ENCODE peak calls at places on chromosomes 13 and 19, in eight cellular contexts. One of them, this sample, is unnamed.

GRCh38 chr13:74114202-74114601 is 20.0 kb downstream of the KLF12 start:
- DNase-seq in astrocyte of the spinal cord: peak; percentile 58
- DNase-seq in glutamatergic neuron: no peak
- DNase-seq in Calu3: no peak
- DNase-seq in left ventricle myocardium inferior: no peak
- DNase-seq in vagina: no peak
- DNase-seq in GM06990: no peak
- DNase-seq in tibial artery: no peak
- DNase-seq in this sample: peak; percentile 50

GRCh38 chr13:32495429-32495828 is 43.2 kb downstream of the N4BP2L2 start:
- DNase-seq in astrocyte of the spinal cord: no peak
- DNase-seq in vagina: no peak
- DNase-seq in left ventricle myocardium inferior: no peak
- DNase-seq in GM06990: no peak
- DNase-seq in tibial artery: no peak
- DNase-seq in glutamatergic neuron: no peak
- DNase-seq in Calu3: no peak
- DNase-seq in this sample: no peak

GRCh38 chr13:27955192-27955591 is 13.9 kb downstream of the CDX2 start:
- DNase-seq in vagina: no peak
- DNase-seq in tibial artery: no peak
- DNase-seq in GM06990: no peak
- DNase-seq in glutamatergic neuron: no peak
- DNase-seq in left ventricle myocardium inferior: no peak
- DNase-seq in Calu3: no peak
- DNase-seq in astrocyte of the spinal cord: no peak
- DNase-seq in this sample: no peak

GRCh38 chr13:59477011-59477410 is 686.7 kb downstream of the DIAPH3 start:
- DNase-seq in tibial artery: no peak
- DNase-seq in vagina: no peak
- DNase-seq in GM06990: no peak
- DNase-seq in left ventricle myocardium inferior: no peak
- DNase-seq in Calu3: no peak
- DNase-seq in astrocyte of the spinal cord: no peak
- DNase-seq in glutamatergic neuron: no peak
- DNase-seq in this sample: no peak

GRCh38 chr13:44230071-44230470 is 143.6 kb upstream of the SERP2 start:
- DNase-seq in GM06990: no peak
- DNase-seq in astrocyte of the spinal cord: no peak
- DNase-seq in tibial artery: no peak
- DNase-seq in left ventricle myocardium inferior: no peak
- DNase-seq in Calu3: no peak
- DNase-seq in vagina: no peak
- DNase-seq in glutamatergic neuron: no peak
- DNase-seq in this sample: no peak

GRCh38 chr13:76813874-76814273 is 72.3 kb downstream of the KCTD12 start:
- DNase-seq in vagina: no peak
- DNase-seq in astrocyte of the spinal cord: no peak
- DNase-seq in GM06990: no peak
- DNase-seq in left ventricle myocardium inferior: no peak
- DNase-seq in tibial artery: no peak
- DNase-seq in Calu3: peak; percentile 28
- DNase-seq in glutamatergic neuron: no peak
- DNase-seq in this sample: no peak

GRCh38 chr13:98393873-98394272 is 183.0 kb downstream of the STK24 start:
- DNase-seq in GM06990: no peak
- DNase-seq in astrocyte of the spinal cord: no peak
- DNase-seq in left ventricle myocardium inferior: no peak
- DNase-seq in vagina: no peak
- DNase-seq in glutamatergic neuron: no peak
- DNase-seq in tibial artery: no peak
- DNase-seq in Calu3: no peak
- DNase-seq in this sample: no peak

GRCh38 chr13:97982286-97982685 is 28.8 kb downstream of the IPO5 start:
- DNase-seq in vagina: no peak
- DNase-seq in Calu3: no peak
- DNase-seq in glutamatergic neuron: no peak
- DNase-seq in astrocyte of the spinal cord: no peak
- DNase-seq in left ventricle myocardium inferior: no peak
- DNase-seq in tibial artery: no peak
- DNase-seq in GM06990: no peak
- DNase-seq in this sample: no peak

GRCh38 chr13:74203576-74203975 is 69.4 kb upstream of the KLF12 start:
- DNase-seq in glutamatergic neuron: no peak
- DNase-seq in vagina: no peak
- DNase-seq in tibial artery: no peak
- DNase-seq in left ventricle myocardium inferior: no peak
- DNase-seq in Calu3: no peak
- DNase-seq in astrocyte of the spinal cord: peak; percentile 37
- DNase-seq in GM06990: no peak
- DNase-seq in this sample: no peak

GRCh38 chr13:49789961-49790360 is 2.5 kb downstream of the KPNA3 start:
- DNase-seq in tibial artery: no peak
- DNase-seq in vagina: no peak
- DNase-seq in astrocyte of the spinal cord: no peak
- DNase-seq in Calu3: no peak
- DNase-seq in GM06990: no peak
- DNase-seq in glutamatergic neuron: no peak
- DNase-seq in left ventricle myocardium inferior: no peak
- DNase-seq in this sample: no peak

GRCh38 chr13:49791214-49791752 is 1.2 kb downstream of the KPNA3 start:
- DNase-seq in GM06990: no peak
- DNase-seq in astrocyte of the spinal cord: peak; percentile 51
- DNase-seq in vagina: no peak
- DNase-seq in glutamatergic neuron: no peak
- DNase-seq in left ventricle myocardium inferior: no peak
- DNase-seq in Calu3: no peak
- DNase-seq in tibial artery: no peak
- DNase-seq in this sample: no peak

GRCh38 chr13:49791753-49792549 is 531 bp downstream of the KPNA3 start:
- DNase-seq in vagina: no peak
- DNase-seq in GM06990: peak; percentile 76
- DNase-seq in tibial artery: peak; percentile 71
- DNase-seq in astrocyte of the spinal cord: peak; percentile 50
- DNase-seq in left ventricle myocardium inferior: no peak
- DNase-seq in Calu3: peak; percentile 28
- DNase-seq in glutamatergic neuron: peak; percentile 72
- DNase-seq in this sample: no peak

GRCh38 chr13:49792550-49793324 is at the start of gene KPNA3:
- DNase-seq in Calu3: peak; percentile 89
- DNase-seq in glutamatergic neuron: peak; percentile 95
- DNase-seq in tibial artery: peak; percentile 98
- DNase-seq in left ventricle myocardium inferior: peak; percentile 96
- DNase-seq in GM06990: peak; percentile 98
- DNase-seq in vagina: peak; percentile 98
- DNase-seq in astrocyte of the spinal cord: peak; percentile 99
- DNase-seq in this sample: peak; percentile 93
- TF ChIP-seq CTCF in Calu3: no peak
- TF ChIP-seq CTCF in glutamatergic neuron: no peak
- TF ChIP-seq CTCF in tibial artery: peak; percentile 8
- TF ChIP-seq CTCF in left ventricle myocardium inferior: peak; percentile 22
- TF ChIP-seq CTCF in GM06990: peak; percentile 9
- TF ChIP-seq CTCF in vagina: no peak
- TF ChIP-seq CTCF in astrocyte of the spinal cord: no peak
- TF ChIP-seq CTCF in this sample: peak; percentile 49

GRCh38 chr13:110506396-110506795 is 55.1 kb downstream of the RAB20 start:
- DNase-seq in glutamatergic neuron: no peak
- DNase-seq in Calu3: no peak
- DNase-seq in GM06990: no peak
- DNase-seq in astrocyte of the spinal cord: no peak
- DNase-seq in tibial artery: peak; percentile 67
- DNase-seq in left ventricle myocardium inferior: no peak
- DNase-seq in vagina: no peak
- DNase-seq in this sample: no peak

GRCh38 chr13:110505594-110505993 is 55.9 kb downstream of the RAB20 start:
- DNase-seq in glutamatergic neuron: no peak
- DNase-seq in vagina: no peak
- DNase-seq in Calu3: no peak
- DNase-seq in left ventricle myocardium inferior: no peak
- DNase-seq in tibial artery: no peak
- DNase-seq in astrocyte of the spinal cord: no peak
- DNase-seq in GM06990: no peak
- DNase-seq in this sample: no peak

GRCh38 chr13:110509478-110509926 is 52.0 kb downstream of the RAB20 start:
- DNase-seq in vagina: no peak
- DNase-seq in GM06990: no peak
- DNase-seq in tibial artery: no peak
- DNase-seq in astrocyte of the spinal cord: no peak
- DNase-seq in left ventricle myocardium inferior: no peak
- DNase-seq in Calu3: no peak
- DNase-seq in glutamatergic neuron: no peak
- DNase-seq in this sample: no peak

GRCh38 chr13:110506859-110507566 is 54.5 kb downstream of the RAB20 start:
- DNase-seq in Calu3: peak; percentile 54
- DNase-seq in vagina: no peak
- DNase-seq in left ventricle myocardium inferior: peak; percentile 78
- DNase-seq in tibial artery: peak; percentile 94
- DNase-seq in glutamatergic neuron: no peak
- DNase-seq in GM06990: no peak
- DNase-seq in astrocyte of the spinal cord: peak; percentile 27
- DNase-seq in this sample: no peak

GRCh38 chr13:110507678-110508381 is 53.7 kb downstream of the RAB20 start:
- DNase-seq in astrocyte of the spinal cord: no peak
- DNase-seq in GM06990: no peak
- DNase-seq in tibial artery: peak; percentile 72
- DNase-seq in left ventricle myocardium inferior: peak; percentile 63
- DNase-seq in glutamatergic neuron: no peak
- DNase-seq in Calu3: peak; percentile 65
- DNase-seq in vagina: no peak
- DNase-seq in this sample: no peak
- TF ChIP-seq CTCF in astrocyte of the spinal cord: no peak
- TF ChIP-seq CTCF in GM06990: no peak
- TF ChIP-seq CTCF in tibial artery: no peak
- TF ChIP-seq CTCF in left ventricle myocardium inferior: peak; percentile 41
- TF ChIP-seq CTCF in glutamatergic neuron: no peak
- TF ChIP-seq CTCF in Calu3: peak; percentile 24
- TF ChIP-seq CTCF in vagina: no peak
- TF ChIP-seq CTCF in this sample: peak; percentile 42

GRCh38 chr19:1223018-1223855 is 14.6 kb downstream of the CBARP start:
- DNase-seq in left ventricle myocardium inferior: no peak
- DNase-seq in vagina: no peak
- DNase-seq in tibial artery: no peak
- DNase-seq in glutamatergic neuron: peak; percentile 81
- DNase-seq in Calu3: peak; percentile 53
- DNase-seq in astrocyte of the spinal cord: peak; percentile 37
- DNase-seq in GM06990: no peak
- DNase-seq in this sample: no peak
- TF ChIP-seq CTCF in left ventricle myocardium inferior: peak; percentile 45
- TF ChIP-seq CTCF in vagina: no peak
- TF ChIP-seq CTCF in tibial artery: peak; percentile 19
- TF ChIP-seq CTCF in glutamatergic neuron: peak; percentile 25
- TF ChIP-seq CTCF in Calu3: no peak
- TF ChIP-seq CTCF in astrocyte of the spinal cord: peak; percentile 60
- TF ChIP-seq CTCF in GM06990: peak; percentile 55
- TF ChIP-seq CTCF in this sample: peak; percentile 78

DNA sequence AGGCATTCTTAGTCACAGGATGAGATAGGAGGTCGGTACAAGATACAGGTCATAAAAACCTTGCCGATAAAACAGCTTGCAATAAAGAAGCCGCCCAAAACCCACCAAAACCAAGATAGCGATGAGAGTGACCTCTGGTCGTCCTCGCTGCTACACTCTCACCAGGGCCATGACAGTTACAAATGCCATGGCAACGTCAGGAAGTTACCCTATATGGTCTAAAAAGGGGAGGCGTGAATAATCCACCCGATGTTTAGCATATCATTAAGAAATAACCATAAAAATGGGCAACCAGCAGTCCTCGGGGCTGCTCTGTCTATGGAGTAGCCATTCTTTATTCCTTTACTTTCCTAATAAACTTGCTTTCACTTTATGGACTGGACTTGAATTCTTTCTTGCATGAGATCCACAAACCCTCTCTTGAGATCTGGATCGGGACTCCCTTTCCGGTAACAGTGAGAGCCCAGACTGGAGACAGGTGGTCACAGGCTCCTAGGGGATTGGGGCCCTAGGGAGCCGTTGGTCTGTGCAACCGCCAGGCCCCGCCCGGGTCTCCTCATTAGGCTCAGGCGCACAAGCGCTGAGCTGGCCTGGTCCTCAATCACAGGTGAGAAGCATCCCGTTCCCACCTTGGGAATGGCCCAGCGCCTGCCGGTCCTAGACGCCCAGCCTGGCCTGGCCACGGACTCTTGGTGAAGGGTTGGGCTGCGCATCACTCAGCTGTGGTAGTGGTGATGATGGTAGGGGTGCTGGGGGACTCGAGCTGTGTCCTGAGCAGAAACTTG is 10.9 kb upstream of the ZNF544 start:
- DNase-seq in tibial artery: no peak
- DNase-seq in vagina: no peak
- DNase-seq in glutamatergic neuron: no peak
- DNase-seq in GM06990: no peak
- DNase-seq in astrocyte of the spinal cord: no peak
- DNase-seq in Calu3: no peak
- DNase-seq in left ventricle myocardium inferior: no peak
- DNase-seq in this sample: no peak
- TF ChIP-seq CTCF in tibial artery: no peak
- TF ChIP-seq CTCF in vagina: no peak
- TF ChIP-seq CTCF in glutamatergic neuron: no peak
- TF ChIP-seq CTCF in GM06990: no peak
- TF ChIP-seq CTCF in astrocyte of the spinal cord: no peak
- TF ChIP-seq CTCF in Calu3: no peak
- TF ChIP-seq CTCF in left ventricle myocardium inferior: no peak
- TF ChIP-seq CTCF in this sample: no peak

GRCh38 chr19:47021536-47022139 is 2.0 kb downstream of the NPAS1 start:
- DNase-seq in Calu3: no peak
- DNase-seq in GM06990: no peak
- DNase-seq in tibial artery: no peak
- DNase-seq in astrocyte of the spinal cord: no peak
- DNase-seq in left ventricle myocardium inferior: no peak
- DNase-seq in glutamatergic neuron: peak; percentile 62
- DNase-seq in vagina: no peak
- DNase-seq in this sample: no peak

GRCh38 chr19:47023448-47023794 is 3.8 kb downstream of the NPAS1 start:
- DNase-seq in GM06990: no peak
- DNase-seq in astrocyte of the spinal cord: no peak
- DNase-seq in left ventricle myocardium inferior: no peak
- DNase-seq in glutamatergic neuron: no peak
- DNase-seq in tibial artery: no peak
- DNase-seq in Calu3: no peak
- DNase-seq in vagina: no peak
- DNase-seq in this sample: no peak

GRCh38 chr19:47022140-47022536 is 2.5 kb downstream of the NPAS1 start:
- DNase-seq in left ventricle myocardium inferior: no peak
- DNase-seq in glutamatergic neuron: no peak
- DNase-seq in tibial artery: no peak
- DNase-seq in vagina: no peak
- DNase-seq in Calu3: no peak
- DNase-seq in GM06990: no peak
- DNase-seq in astrocyte of the spinal cord: no peak
- DNase-seq in this sample: no peak

GRCh38 chr19:47024502-47024901 is 4.9 kb downstream of the NPAS1 start:
- DNase-seq in left ventricle myocardium inferior: no peak
- DNase-seq in tibial artery: no peak
- DNase-seq in astrocyte of the spinal cord: no peak
- DNase-seq in vagina: no peak
- DNase-seq in GM06990: no peak
- DNase-seq in glutamatergic neuron: no peak
- DNase-seq in Calu3: no peak
- DNase-seq in this sample: no peak

GRCh38 chr19:47022541-47023447 is 3.2 kb downstream of the NPAS1 start:
- DNase-seq in glutamatergic neuron: no peak
- DNase-seq in left ventricle myocardium inferior: no peak
- DNase-seq in Calu3: no peak
- DNase-seq in GM06990: no peak
- DNase-seq in astrocyte of the spinal cord: no peak
- DNase-seq in vagina: no peak
- DNase-seq in tibial artery: no peak
- DNase-seq in this sample: no peak
- TF ChIP-seq CTCF in glutamatergic neuron: no peak
- TF ChIP-seq CTCF in left ventricle myocardium inferior: no peak
- TF ChIP-seq CTCF in Calu3: no peak
- TF ChIP-seq CTCF in GM06990: no peak
- TF ChIP-seq CTCF in astrocyte of the spinal cord: no peak
- TF ChIP-seq CTCF in vagina: no peak
- TF ChIP-seq CTCF in tibial artery: no peak
- TF ChIP-seq CTCF in this sample: peak; percentile 25

This sample was measured in HFFc6.